ENCODE peak calls at places on chromosomes 4 and X, in nine cellular contexts. E is GM23248, S is left lung, H is brain microvascular endothelial cell, N is pancreas, Q is Peyer's patch, B is uterus, F is fibroblast of lung, K is right lobe of liver. A is an unnamed sample.

GRCh38 chr4:83113429-83113786 is 1.1 kb downstream of the PLAC8 start:
- DNase-seq in E (no peak), F (no peak), Q (no peak), K (no peak), H (no peak), N (no peak), S (no peak), B (no peak), A (no peak)

GRCh38 chr4:124757121-124757520 is 44.6 kb upstream of the ANKRD50 start:
- DNase-seq in E (peak; percentile 53), K (no peak), S (no peak), F (peak; percentile 24), N (no peak), Q (no peak), H (no peak), B (no peak), A (no peak)

GRCh38 chr4:105207386-105207785 is 60.7 kb downstream of the TET2 start:
- DNase-seq in H (no peak), Q (no peak), K (no peak), N (no peak), S (no peak), E (no peak), B (no peak), F (no peak), A (no peak)

GRCh38 chrX:46218373-46218772 is 326.8 kb downstream of the ZNF674 start:
- DNase-seq in S (no peak), Q (no peak), B (no peak), H (no peak), E (no peak), F (no peak), K (no peak), N (no peak), A (no peak)

GRCh38 chr4:47835489-47835888 is 2.4 kb downstream of the CORIN start:
- DNase-seq in Q (no peak), E (peak; percentile 20), B (no peak), N (no peak), H (peak; percentile 50), F (no peak), K (no peak), S (no peak), A (no peak)

GRCh38 chr4:95256108-95256835 is 292.5 kb downstream of the UNC5C start:
- DNase-seq in B (no peak), N (no peak), S (no peak), H (no peak), F (peak; percentile 36), K (no peak), E (no peak), Q (no peak), A (no peak)

GRCh38 chr4:169116270-169116901 is 106.3 kb upstream of the CBR4 start:
- DNase-seq in K (no peak), S (peak; percentile 72), Q (no peak), H (peak; percentile 44), B (no peak), F (no peak), N (no peak), E (peak; percentile 65), A (no peak)

GRCh38 chr4:93217423-93217822 is 611.1 kb upstream of the ATOH1 start:
- DNase-seq in B (no peak), K (no peak), H (no peak), N (no peak), F (no peak), Q (no peak), E (no peak), S (no peak), A (no peak)

GRCh38 chr4:73541251-73541650 is 59.7 kb downstream of the AFM start:
- DNase-seq in B (no peak), H (no peak), S (no peak), E (no peak), K (no peak), N (no peak), Q (no peak), F (no peak), A (no peak)

GRCh38 chr4:55411621-55412020 is 15.9 kb downstream of the TMEM165 start:
- DNase-seq in N (no peak), K (no peak), B (no peak), F (no peak), E (peak; percentile 23), H (no peak), S (no peak), Q (no peak), A (no peak)

GRCh38 chr4:112168719-112169500 is 23.7 kb downstream of the FAM241A start:
- DNase-seq in S (no peak), Q (no peak), N (no peak), E (no peak), B (no peak), K (no peak), F (no peak), H (no peak), A (no peak)

GRCh38 chr4:187668683-187669082 is 326.9 kb upstream of the ZFP42 start:
- DNase-seq in S (no peak), K (no peak), Q (no peak), N (no peak), F (peak; percentile 59), H (peak; percentile 37), E (peak; percentile 31), B (no peak), A (no peak)

GRCh38 chr4:34148322-34148908 is 2095.9 kb downstream of the ARAP2 start:
- DNase-seq in S (no peak), Q (no peak), N (no peak), E (no peak), B (no peak), K (no peak), H (no peak), F (no peak), A (no peak)

GRCh38 chr4:168845897-168846296 is 164.2 kb downstream of the CBR4 start:
- DNase-seq in F (no peak), Q (no peak), E (no peak), H (no peak), B (no peak), S (no peak), K (no peak), N (no peak), A (no peak)

GRCh38 chr4:153452661-153453378 is 13.3 kb upstream of the TMEM131L start:
- DNase-seq in B (no peak), E (no peak), K (no peak), S (no peak), H (no peak), Q (no peak), F (no peak), N (no peak), A (no peak)

GRCh38 chr4:124459922-124460301 is 252.6 kb downstream of the ANKRD50 start:
- DNase-seq in K (no peak), F (peak; percentile 40), S (no peak), H (no peak), N (no peak), B (no peak), E (peak; percentile 32), Q (no peak), A (no peak)

GRCh38 chrX:46961097-46961496 is 48.9 kb downstream of the JADE3 start:
- DNase-seq in N (no peak), Q (no peak), K (no peak), S (no peak), E (no peak), F (no peak), B (no peak), H (no peak), A (no peak)

DNA sequence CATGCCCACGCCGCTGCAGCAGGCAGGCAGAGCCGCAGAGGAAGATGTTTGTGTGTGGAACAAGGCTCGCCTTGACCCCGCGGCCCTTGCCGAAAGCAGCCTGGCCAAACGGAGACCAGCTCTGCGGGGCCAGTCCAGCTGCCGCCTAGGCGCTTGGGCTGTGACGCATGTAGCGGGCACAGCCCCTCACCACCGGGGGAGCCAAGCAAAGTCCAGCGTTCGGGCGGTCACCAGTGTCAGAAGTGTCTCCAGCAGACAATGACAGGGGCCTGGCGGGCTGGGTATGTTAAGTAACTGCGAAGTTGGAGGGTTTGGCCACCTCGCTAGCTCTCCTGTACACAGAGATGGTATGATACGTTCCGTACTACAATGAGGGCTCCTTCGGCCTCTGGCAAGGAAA is 1.3 kb downstream of the AMER1 start:
- DNase-seq in H (no peak), S (peak; percentile 44), K (peak; percentile 84), E (peak; percentile 46), N (peak; percentile 66), Q (peak; percentile 49), B (peak; percentile 18), F (peak; percentile 8), A (peak; percentile 72)
- H3K27ac ChIP-seq in H (no peak overlapping the region), S (no peak overlapping the region), K (no peak overlapping the region), E (peak overlapping the region; percentile 88), N (peak overlapping the region; percentile 81), Q (no peak overlapping the region), B (peak overlapping the region; percentile 91), F (peak overlapping the region; percentile 67), A (no peak overlapping the region)

GRCh38 chrX:67415937-67416336 is 127.9 kb upstream of the AR start:
- DNase-seq in H (no peak), E (no peak), N (no peak), F (no peak), S (no peak), Q (no peak), K (no peak), B (no peak), A (no peak)
- H3K4me3 ChIP-seq in H (no peak overlapping the region), E (no peak overlapping the region), N (no peak overlapping the region), F (no peak overlapping the region), S (no peak overlapping the region), Q (no peak overlapping the region), K (no peak overlapping the region), B (no peak overlapping the region), A (no peak overlapping the region)

DNA sequence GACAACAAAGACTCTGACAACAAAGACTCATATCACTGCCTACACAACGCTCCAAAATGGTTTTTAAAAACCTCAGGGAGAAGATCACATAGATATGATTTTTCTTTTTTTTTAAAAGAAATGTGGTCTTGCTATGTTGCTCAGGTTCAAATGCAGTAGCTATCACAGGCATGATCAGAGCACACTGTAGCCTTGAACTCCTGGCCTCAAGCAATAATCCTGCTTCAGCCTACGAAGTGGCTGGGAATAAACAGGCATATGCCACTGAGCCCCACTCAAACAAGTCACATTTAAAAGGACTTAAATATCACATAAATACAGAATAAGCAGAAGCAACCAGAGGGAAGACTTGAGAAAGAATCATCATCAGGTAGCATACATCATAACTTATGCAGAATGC is 14.7 kb downstream of the DHX15 start:
- DNase-seq in E (no peak), K (no peak), S (no peak), Q (no peak), F (no peak), N (no peak), B (no peak), H (no peak), A (no peak)
- H3K36me3 ChIP-seq in E (peaks cover 59% of the 10 kb centered on the region), K (no peaks in the 10 kb centered on the region), S (peaks cover 56% of the 10 kb centered on the region), Q (no peaks in the 10 kb centered on the region), F (peaks cover 3% of the 10 kb centered on the region), N (no peaks in the 10 kb centered on the region), B (no peaks in the 10 kb centered on the region), H (peaks cover 39% of the 10 kb centered on the region), A (no peaks in the 10 kb centered on the region)

DNA sequence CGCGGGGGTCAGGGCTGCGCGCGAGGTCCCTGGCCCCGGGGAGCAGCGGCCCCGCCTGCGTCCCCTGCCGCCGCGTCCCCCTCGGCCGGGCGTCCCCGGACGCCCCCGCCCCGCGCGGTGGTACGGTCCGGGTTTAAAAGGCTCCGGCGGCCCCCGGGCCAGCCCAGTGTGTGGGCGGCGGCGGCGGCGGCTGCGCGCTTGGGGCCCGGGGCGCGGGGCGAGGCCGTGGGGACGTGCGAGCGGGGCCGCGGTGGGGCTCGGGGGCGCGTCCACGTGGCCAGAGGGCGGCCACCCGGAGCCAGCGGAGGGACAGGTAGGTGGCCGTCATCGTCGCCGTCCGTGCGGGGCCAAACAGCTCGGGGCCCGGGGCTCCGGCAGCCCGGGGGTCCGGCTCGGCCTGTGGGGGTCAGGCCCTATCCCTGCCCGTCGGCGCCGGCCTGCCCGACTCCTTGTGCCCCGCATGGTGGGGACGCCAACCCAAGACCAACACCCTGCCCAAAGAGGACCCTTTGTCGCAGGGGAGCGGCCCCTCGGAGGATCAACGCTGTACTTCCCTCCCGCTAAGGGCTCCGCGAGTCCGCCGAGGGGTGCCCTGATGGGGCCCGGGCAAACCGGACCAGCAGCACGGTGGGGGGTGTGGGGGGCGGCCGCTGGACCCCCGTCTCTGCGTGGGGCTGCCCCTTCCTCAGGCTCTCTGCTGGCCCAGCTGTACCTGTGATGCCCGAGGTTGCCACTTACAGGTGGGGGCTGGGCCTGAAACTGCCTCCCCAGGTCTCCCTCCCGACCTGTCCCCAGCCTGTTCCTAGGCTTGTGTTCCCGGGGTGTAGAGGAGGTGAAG is at the start of gene PLXNA3:
- DNase-seq in K (no peak), F (no peak), B (peak; percentile 54), E (peak; percentile 66), H (no peak), Q (peak; percentile 62), S (peak; percentile 83), N (peak; percentile 85), A (no peak)
- H3K27ac ChIP-seq in K (no peak within 1 kb of the TSS), F (no peak within 1 kb of the TSS), B (peak within 1 kb of the TSS; percentile 83), E (peak within 1 kb of the TSS; percentile 79), H (peak within 1 kb of the TSS; percentile 87), Q (peak within 1 kb of the TSS; percentile 87), S (no peak within 1 kb of the TSS), N (no peak within 1 kb of the TSS), A (no peak within 1 kb of the TSS)

A was measured in adrenal gland.